ENCODE peak calls at places on chromosomes 12 and 14, in ten cellular contexts. F is K562, C is suprapubic skin, N is stomach, W is HCT116, R is GM12878, I is prostate gland, V is endothelial cell of umbilical vein, G is HepG2, U is spleen. P is an unnamed sample.

GRCh38 chr12:12723681-12724420 is 6.7 kb downstream of the CDKN1B start:
- DNase-seq in C (no peak), I (no peak), V (peak; percentile 57), G (no peak), W (no peak), R (no peak), U (peak; percentile 91), N (peak; percentile 44), F (peak; percentile 19), P (peak; percentile 54)

GRCh38 chr12:95413576-95413975 is 60.4 kb upstream of the METAP2 start:
- DNase-seq in R (no peak), W (no peak), C (no peak), G (no peak), I (no peak), U (no peak), N (no peak), F (no peak), V (no peak), P (no peak)

GRCh38 chr14:82626156-82627055 is 1092.8 kb upstream of the SEL1L start:
- DNase-seq in V (no peak), C (no peak), F (no peak), I (no peak), N (no peak), R (no peak), U (no peak), G (no peak), W (no peak), P (no peak)

GRCh38 chr12:18243238-18243637 is 18.1 kb upstream of the PIK3C2G start:
- DNase-seq in F (no peak), V (no peak), N (no peak), U (no peak), W (no peak), I (no peak), G (no peak), C (no peak), R (no peak), P (no peak)

GRCh38 chr14:59354666-59355065 is 110.5 kb downstream of the GPR135 start:
- DNase-seq in G (no peak), C (no peak), U (no peak), V (no peak), I (no peak), R (no peak), F (no peak), W (no peak), N (no peak), P (no peak)

GRCh38 chr14:101022121-101022520 is 118.6 kb upstream of the RTL1 start:
- DNase-seq in C (peak; percentile 57), R (no peak), V (no peak), F (no peak), W (no peak), G (no peak), I (no peak), U (peak; percentile 38), N (peak; percentile 17), P (no peak)

GRCh38 chr14:68583527-68584275 is 209.2 kb downstream of the ZFP36L1 start:
- DNase-seq in I (no peak), V (no peak), U (no peak), N (no peak), G (no peak), R (no peak), W (no peak), C (no peak), F (no peak), P (no peak)

GRCh38 chr14:55136241-55136640 is 7.2 kb downstream of the LGALS3 start:
- DNase-seq in N (no peak), V (no peak), C (no peak), G (no peak), F (no peak), R (no peak), U (no peak), W (no peak), I (no peak), P (no peak)

GRCh38 chr14:63551338-63551737 is 8.2 kb upstream of the PPP2R5E start:
- DNase-seq in G (no peak), R (no peak), C (no peak), V (no peak), W (no peak), I (no peak), N (no peak), U (no peak), F (no peak), P (no peak)

GRCh38 chr14:100665518-100666032 is 61.1 kb upstream of the DLK1 start:
- DNase-seq in C (no peak), N (no peak), R (no peak), W (no peak), F (no peak), U (no peak), V (no peak), G (no peak), I (peak; percentile 66), P (peak; percentile 75)

GRCh38 chr12:25648460-25648859 is 95.4 kb upstream of the LMNTD1 start:
- DNase-seq in R (no peak), F (no peak), V (peak; percentile 78), G (no peak), W (peak; percentile 56), C (no peak), I (peak; percentile 68), U (no peak), N (no peak), P (peak; percentile 17)

GRCh38 chr14:53399057-53399456 is 245.9 kb upstream of the DDHD1 start:
- DNase-seq in I (no peak), W (peak; percentile 22), V (peak; percentile 23), N (no peak), U (no peak), G (no peak), R (no peak), F (peak; percentile 5), C (no peak), P (no peak)

DNA sequence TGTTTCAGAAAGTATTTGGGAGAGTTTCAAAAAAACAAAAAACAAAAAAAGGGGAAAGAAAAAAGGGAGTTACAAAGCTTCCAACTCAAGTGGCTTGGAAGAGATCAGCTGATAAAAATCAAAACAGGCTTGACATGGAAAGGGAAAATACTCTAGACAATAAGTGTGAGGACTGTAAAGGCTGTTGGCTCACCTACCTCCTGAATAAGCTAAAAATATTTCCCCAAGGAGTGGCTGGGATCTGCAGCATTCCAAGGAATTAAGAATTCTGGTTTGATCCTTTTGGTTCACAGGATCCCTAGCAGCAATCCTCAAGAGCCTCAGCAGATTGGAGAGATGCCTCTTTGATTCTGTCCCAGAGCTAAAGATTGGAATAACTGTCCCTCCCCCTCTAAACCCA is 11.2 kb upstream of the AJUBA start:
- DNase-seq in F (no peak), N (no peak), G (no peak), V (no peak), U (no peak), C (no peak), W (no peak), R (no peak), I (no peak), P (no peak)
- TF ChIP-seq CTCF in F (no peak), N (no peak), G (no peak), V (no peak), U (no peak), C (no peak), W (no peak), R (no peak), I (no peak), P (no peak)

GRCh38 chr12:15712823-15713663 is 76.1 kb downstream of the EPS8 start:
- DNase-seq in I (no peak), F (no peak), C (no peak), N (peak; percentile 76), V (no peak), U (no peak), W (no peak), G (peak; percentile 86), R (no peak), P (peak; percentile 81)
- TF ChIP-seq POLR2AphosphoS5 in I (no peak), F (no peak), C (no peak), N (peak; percentile 74), V (no peak), U (no peak), W (no peak), G (peak; percentile 45), R (no peak), P (peak; percentile 92)

GRCh38 chr14:77409131-77409533 is 14.2 kb downstream of the NOXRED1 start:
- DNase-seq in C (no peak), W (peak; percentile 21), F (no peak), R (no peak), N (no peak), U (no peak), I (no peak), V (no peak), G (peak; percentile 41), P (peak; percentile 8)
- TF ChIP-seq CTCF in C (no peak), W (peak; percentile 35), F (peak; percentile 30), R (no peak), N (no peak), U (peak; percentile 11), I (no peak), V (peak; percentile 11), G (peak; percentile 83), P (peak; percentile 16)

DNA sequence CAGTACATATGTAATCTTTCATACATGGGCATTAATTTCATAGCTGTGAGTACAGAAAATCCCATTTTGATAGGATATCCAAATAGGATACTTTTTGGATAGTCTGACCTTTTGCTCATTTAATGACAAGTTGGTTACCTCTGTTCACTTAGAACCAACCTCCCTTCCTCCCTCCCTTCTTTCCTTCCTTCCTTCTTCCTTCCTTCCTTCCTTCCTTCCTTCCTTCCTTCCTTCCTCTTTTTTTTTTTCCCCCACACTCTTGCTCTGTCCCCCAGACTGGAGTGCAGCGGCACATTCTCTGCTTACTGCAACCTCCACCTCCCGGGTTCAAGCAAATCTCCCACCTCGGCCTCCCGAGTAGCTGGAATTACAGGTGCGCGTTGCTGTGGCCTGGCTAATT is 162.9 kb downstream of the FUT8 start:
- DNase-seq in F (no peak), V (no peak), G (no peak), R (no peak), I (no peak), U (no peak), C (no peak), N (no peak), W (no peak), P (no peak)
- TF ChIP-seq POLR2AphosphoS5 in F (no peak), V (no peak), G (no peak), R (no peak), I (no peak), U (no peak), C (no peak), N (no peak), W (no peak), P (no peak)

DNA sequence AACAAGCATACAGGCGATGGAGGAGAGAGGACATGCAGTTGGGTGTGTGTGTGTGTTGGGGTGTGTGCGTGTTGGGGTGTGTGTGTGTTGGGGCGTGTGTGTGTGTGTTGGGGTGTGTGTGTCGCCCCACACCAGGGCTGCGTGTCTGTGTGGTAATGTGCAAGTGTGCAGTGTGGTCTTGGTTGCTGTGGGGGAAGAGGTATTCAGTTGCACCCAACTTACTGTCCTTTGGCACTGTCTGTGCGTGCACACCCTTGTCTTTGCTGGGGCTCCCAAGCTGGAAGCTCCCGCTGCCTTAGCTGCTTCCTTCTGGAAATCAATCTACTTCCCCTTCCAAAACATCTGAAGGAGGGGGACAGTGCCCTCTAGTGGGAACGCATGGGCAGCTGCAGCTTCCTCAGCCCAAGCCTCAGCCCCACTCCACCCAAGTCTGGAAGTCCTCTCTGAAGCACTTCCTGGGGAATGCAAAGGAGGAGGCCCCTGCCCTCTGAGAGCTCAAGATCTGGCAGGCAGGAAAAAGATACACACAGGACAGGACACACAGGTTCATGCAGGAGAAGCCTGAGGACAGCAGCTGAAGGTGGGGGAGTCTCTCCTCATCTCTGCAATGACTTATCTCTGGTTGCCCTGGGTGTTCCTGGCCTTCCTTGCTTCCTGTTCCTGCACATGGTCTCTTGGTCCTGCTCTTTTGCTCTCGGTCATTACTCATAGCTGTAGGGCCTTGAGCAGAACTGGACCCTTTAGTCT is 13.1 kb downstream of the ASIC1 start:
- DNase-seq in U (peak; percentile 89), I (peak; percentile 68), W (peak; percentile 64), G (peak; percentile 53), C (peak; percentile 91), N (peak; percentile 83), R (no peak), V (peak; percentile 76), F (peak; percentile 79), P (peak; percentile 86)
- TF ChIP-seq CTCF in U (peak; percentile 93), I (peak; percentile 86), W (peak; percentile 98), G (peak; percentile 94), C (peak; percentile 77), N (no peak), R (peak; percentile 92), V (peak; percentile 93), F (peak; percentile 90), P (peak; percentile 87)

P was measured in transverse colon.